ENCODE peak calls at places on chromosomes 16 and 17, in six cellular contexts. R, F, P, L, J and V are unnamed samples.

GRCh38 chr17:50037321-50038107 is 18.4 kb upstream of the ITGA3 start:
- DNase-seq in R (peak), F (no peak), P (peak), L (no peak), J (peak), V (no peak)

GRCh38 chr17:50129303-50129945 is 536 bp downstream of the SAMD14 start:
- DNase-seq in R (no peak), F (peak), P (peak), L (no peak), J (peak), V (peak)

GRCh38 chr17:67506966-67507365 is 129.9 kb downstream of the PITPNC1 start:
- DNase-seq in R (peak), F (no peak), P (peak), L (no peak), J (no peak), V (no peak)

GRCh38 chr17:8243827-8244226 is 4.0 kb downstream of the CTC1 start:
- DNase-seq in R (no peak), F (no peak), P (no peak), L (no peak), J (no peak), V (no peak)

GRCh38 chr17:28112199-28112995 is 69.9 kb downstream of the NLK start:
- DNase-seq in R (peak), F (no peak), P (peak), L (no peak), J (peak), V (no peak)

GRCh38 chr17:32275060-32276042 is 9.7 kb downstream of the RHBDL3 start:
- DNase-seq in R (peak), F (no peak), P (peak), L (peak), J (peak), V (no peak)

GRCh38 chr17:38591759-38592241 is 14.0 kb downstream of the SRCIN1 start:
- DNase-seq in R (no peak), F (no peak), P (peak), L (no peak), J (peak), V (no peak)

GRCh38 chr17:48868916-48869500 is 23.6 kb upstream of the ATP5MC1 start:
- DNase-seq in R (no peak), F (no peak), P (no peak), L (no peak), J (no peak), V (no peak)

GRCh38 chr16:53061701-53062159 is 6.9 kb downstream of the CHD9 start:
- DNase-seq in R (no peak), F (peak), P (no peak), L (no peak), J (no peak), V (peak)

GRCh38 chr16:56163938-56164337 is 27.4 kb upstream of the GNAO1 start:
- DNase-seq in R (no peak), F (no peak), P (no peak), L (no peak), J (no peak), V (no peak)

GRCh38 chr16:23225634-23226033 is 43.1 kb downstream of the SCNN1G start:
- DNase-seq in R (no peak), F (no peak), P (peak), L (no peak), J (no peak), V (no peak)

GRCh38 chr17:158379-158778 is 21.0 kb downstream of the SCGB1C2 start:
- DNase-seq in R (no peak), F (no peak), P (no peak), L (no peak), J (no peak), V (no peak)

GRCh38 chr16:8674413-8675022 is at the start of gene ABAT:
- DNase-seq in R (peak), F (peak), P (peak), L (peak), J (peak), V (peak)

GRCh38 chr17:29597361-29598172 is 4.6 kb downstream of the ANKRD13B start:
- DNase-seq in R (no peak), F (no peak), P (no peak), L (no peak), J (no peak), V (no peak)

GRCh38 chr17:39903158-39903884 is 15.1 kb downstream of the GSDMB start:
- DNase-seq in R (peak), F (no peak), P (no peak), L (no peak), J (peak), V (no peak)

GRCh38 chr17:12136646-12137045 is 116.0 kb downstream of the MAP2K4 start:
- DNase-seq in R (no peak), F (no peak), P (no peak), L (no peak), J (no peak), V (no peak)

GRCh38 chr16:4339455-4339854 is 11.7 kb downstream of the PAM16 start:
- DNase-seq in R (no peak), F (no peak), P (no peak), L (no peak), J (no peak), V (no peak)

GRCh38 chr16:14549789-14550153 is 80.3 kb downstream of the PARN start:
- DNase-seq in R (no peak), F (no peak), P (no peak), L (no peak), J (no peak), V (no peak)

GRCh38 chr16:20610192-20610891 is 34.2 kb upstream of the ACSM2B start:
- DNase-seq in R (no peak), F (no peak), P (no peak), L (no peak), J (no peak), V (no peak)

GRCh38 chr17:28973414-28973813 is 22.1 kb upstream of the PHF12 start:
- DNase-seq in R (peak), F (no peak), P (no peak), L (no peak), J (peak), V (no peak)

GRCh38 chr16:19872179-19872863 is 12.3 kb downstream of the GPRC5B start:
- DNase-seq in R (no peak), F (no peak), P (no peak), L (no peak), J (no peak), V (no peak)

GRCh38 chr17:17985555-17985954 is 12.9 kb downstream of the DRC3 start:
- DNase-seq in R (peak), F (peak), P (no peak), L (no peak), J (peak), V (no peak)

GRCh38 chr16:65547799-65548446 is 426.1 kb upstream of the CDH11 start:
- DNase-seq in R (peak), F (no peak), P (peak), L (no peak), J (peak), V (no peak)

GRCh38 chr17:5531019-5531418 is 44.7 kb downstream of the MIS12 start:
- DNase-seq in R (no peak), F (no peak), P (no peak), L (no peak), J (no peak), V (no peak)

GRCh38 chr16:56743840-56744239 is 13.9 kb downstream of the NUP93 start:
- DNase-seq in R (peak), F (no peak), P (peak), L (no peak), J (peak), V (no peak)

GRCh38 chr16:56424791-56425438 is 430 bp downstream of the AMFR start:
- DNase-seq in R (peak), F (no peak), P (peak), L (no peak), J (peak), V (peak)

GRCh38 chr17:28509784-28510183 is 3.6 kb downstream of the FOXN1 start:
- DNase-seq in R (no peak), F (no peak), P (peak), L (no peak), J (no peak), V (no peak)

GRCh38 chr16:88901718-88902337 is 35.4 kb upstream of the PABPN1L start:
- DNase-seq in R (no peak), F (no peak), P (no peak), L (no peak), J (no peak), V (no peak)

GRCh38 chr16:70298988-70299938 is at the start of gene DDX19B:
- DNase-seq in R (peak), F (peak), P (peak), L (peak), J (peak), V (peak)

GRCh38 chr17:37839196-37839978 is 84.8 kb upstream of the TBC1D3K start:
- DNase-seq in R (no peak), F (no peak), P (no peak), L (no peak), J (no peak), V (no peak)

GRCh38 chr17:66633322-66633965 is 201.5 kb upstream of the CACNG5 start:
- DNase-seq in R (peak), F (no peak), P (no peak), L (no peak), J (peak), V (no peak)

GRCh38 chr17:45218895-45219661 is 2.6 kb upstream of the FMNL1 start:
- DNase-seq in R (peak), F (peak), P (peak), L (peak), J (peak), V (peak)

GRCh38 chr17:79777844-79778503 is at the start of gene CBX2:
- DNase-seq in R (peak), F (peak), P (peak), L (peak), J (peak), V (peak)

GRCh38 chr17:78362671-78363070 is 2.8 kb upstream of the SOCS3 start:
- DNase-seq in R (no peak), F (no peak), P (no peak), L (no peak), J (no peak), V (no peak)
- TF ChIP-seq CTCF in R (no peak), F (no peak), P (no peak), L (no peak), J (peak), V (no peak)

DNA sequence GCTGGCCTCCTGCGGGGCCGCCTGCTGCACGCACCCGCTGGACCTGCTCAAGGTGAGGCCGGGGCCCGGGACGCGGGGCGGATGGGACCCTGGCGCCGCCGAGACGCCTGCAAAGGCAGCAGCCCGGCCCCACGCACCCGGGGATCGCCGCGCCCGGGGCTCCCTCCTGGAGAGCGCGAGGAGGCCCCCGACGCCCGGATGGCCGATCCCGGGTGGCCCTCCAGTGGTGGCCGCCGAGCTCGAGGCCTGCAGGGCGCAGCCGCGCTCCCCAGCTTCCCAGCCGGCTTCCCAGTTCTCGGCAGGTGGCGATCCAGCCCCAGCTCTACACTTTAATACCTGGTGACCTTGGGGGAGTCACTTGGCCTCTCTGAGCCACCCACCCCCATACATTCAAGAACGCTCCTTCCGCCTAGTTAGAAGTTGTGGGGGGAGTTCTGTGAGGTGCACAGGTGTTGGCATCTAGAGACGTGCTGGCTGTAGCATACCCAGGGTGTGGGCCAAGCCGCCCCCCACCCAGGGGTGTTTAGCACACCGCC is 452 bp downstream of the SLC25A10 start:
- DNase-seq in R (no peak), F (peak), P (peak), L (no peak), J (no peak), V (no peak)
- TF ChIP-seq CTCF in R (no peak), F (no peak), P (peak), L (no peak), J (no peak), V (no peak)

GRCh38 chr16:80437707-80438106 is 103.1 kb upstream of the DYNLRB2 start:
- DNase-seq in R (no peak), F (no peak), P (no peak), L (no peak), J (no peak), V (no peak)
- TF ChIP-seq CTCF in R (no peak), F (no peak), P (no peak), L (no peak), J (no peak), V (no peak)

GRCh38 chr16:85330694-85331188 is 218.5 kb upstream of the CIBAR2 start:
- DNase-seq in R (peak), F (peak), P (peak), L (peak), J (peak), V (no peak)
- TF ChIP-seq CTCF in R (peak), F (peak), P (peak), L (no peak), J (peak), V (no peak)

DNA sequence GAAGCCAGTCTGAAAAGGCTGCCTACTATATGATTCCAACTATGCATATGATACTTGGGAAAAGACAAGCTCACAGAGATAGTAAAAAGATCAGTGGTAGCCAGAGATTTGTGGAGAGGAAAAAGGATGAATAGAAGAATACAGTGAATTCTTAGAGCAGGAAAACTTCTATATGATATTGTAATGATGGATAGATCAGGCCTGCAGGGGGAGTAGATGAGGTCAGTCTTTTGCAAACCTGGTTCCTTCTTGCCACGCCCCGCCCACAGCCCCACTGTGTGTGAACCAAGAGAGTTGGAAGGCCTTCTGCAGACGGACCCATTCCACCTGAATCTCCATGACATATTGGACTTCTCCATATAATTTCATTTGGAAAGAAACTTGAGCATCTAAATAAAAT is 761 bp upstream of the CCL8 start:
- DNase-seq in R (no peak), F (no peak), P (peak), L (peak), J (no peak), V (no peak)
- TF ChIP-seq CTCF in R (peak), F (no peak), P (no peak), L (no peak), J (peak), V (no peak)

GRCh38 chr17:82917656-82918345 is 78.0 kb upstream of the ZNF750 start:
- DNase-seq in R (no peak), F (no peak), P (no peak), L (no peak), J (peak), V (no peak)
- TF ChIP-seq CTCF in R (peak), F (peak), P (peak), L (peak), J (peak), V (no peak)

DNA sequence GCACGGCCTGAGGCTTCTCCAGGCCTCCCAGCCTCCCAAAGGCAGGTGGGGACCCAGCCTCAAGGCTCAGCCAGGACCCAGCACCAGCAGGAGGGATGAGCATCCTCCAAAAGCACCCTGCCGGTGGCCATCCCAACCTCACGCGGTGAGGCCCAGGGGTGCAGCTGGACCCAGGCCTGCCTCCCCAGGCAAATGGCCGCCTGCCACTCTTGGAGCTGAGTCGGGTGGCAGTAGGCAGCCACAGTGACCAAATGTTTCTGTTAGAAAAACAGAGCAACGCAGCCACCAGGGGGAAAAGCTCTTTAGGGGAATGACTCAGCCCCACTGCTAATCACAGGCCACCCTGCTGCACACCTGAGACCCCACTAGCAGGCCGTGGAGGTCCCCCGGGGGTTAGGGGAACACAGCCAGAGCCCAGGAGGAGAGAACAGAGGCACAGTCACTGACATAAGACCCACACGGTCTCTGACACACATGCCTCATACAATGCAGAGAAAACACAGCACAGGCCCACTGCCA is 12.5 kb downstream of the BCAR1 start:
- DNase-seq in R (peak), F (no peak), P (no peak), L (no peak), J (no peak), V (no peak)
- TF ChIP-seq CTCF in R (no peak), F (no peak), P (peak), L (no peak), J (peak), V (no peak)